ENCODE peak calls at places on chromosomes 3 and 15, in six cellular contexts. Y is AG09309, I is skeletal muscle cell, K is hepatocyte, Z is adrenal gland, Q is GM23338. T is an unnamed sample.

GRCh38 chr15:96272427-96272826 is 58.1 kb upstream of the NR2F2 start:
- DNase-seq in I (no peak), Q (no peak), K (no peak), Y (no peak), Z (no peak), T (no peak)

GRCh38 chr15:49741721-49742120 is 120.9 kb downstream of the DTWD1 start:
- DNase-seq in K (no peak), I (no peak), Y (no peak), Z (no peak), Q (peak; percentile 3), T (no peak)

GRCh38 chr3:169841171-169841570 is 28.5 kb upstream of the LRRC34 start:
- DNase-seq in Z (no peak), I (no peak), K (no peak), Q (no peak), Y (no peak), T (no peak)

GRCh38 chr15:34206016-34206415 is 3.9 kb downstream of the KATNBL1 start:
- DNase-seq in I (no peak), Z (no peak), Y (no peak), Q (no peak), K (no peak), T (no peak)

GRCh38 chr3:31182639-31183038 is 288.2 kb upstream of the GADL1 start:
- DNase-seq in Y (no peak), K (no peak), I (no peak), Z (no peak), Q (no peak), T (no peak)

GRCh38 chr3:106030620-106030945 is 161.8 kb upstream of the CBLB start:
- DNase-seq in I (no peak), K (no peak), Y (no peak), Z (no peak), Q (no peak), T (no peak)

GRCh38 chr3:56683122-56683817 is at the start of gene TASOR:
- DNase-seq in Y (peak; percentile 3), Q (peak; percentile 88), K (peak; percentile 92), Z (peak; percentile 76), I (peak; percentile 27), T (peak; percentile 18)

GRCh38 chr3:188401244-188401604 is 247.3 kb downstream of the LPP start:
- DNase-seq in Z (no peak), Y (no peak), K (no peak), Q (no peak), I (no peak), T (no peak)

GRCh38 chr15:38176155-38176554 is 76.5 kb upstream of the SPRED1 start:
- DNase-seq in Y (peak; percentile 33), K (no peak), Q (no peak), I (peak; percentile 52), Z (no peak), T (peak; percentile 15)

GRCh38 chr15:82315519-82316246 is 33.6 kb downstream of the GOLGA6L10 start:
- DNase-seq in K (no peak), Q (no peak), Z (no peak), Y (no peak), I (no peak), T (no peak)

GRCh38 chr15:97909291-97909891 is 51.1 kb upstream of the ARRDC4 start:
- DNase-seq in I (no peak), Z (peak; percentile 63), Y (peak; percentile 11), Q (peak; percentile 81), K (peak; percentile 81), T (peak; percentile 20)

GRCh38 chr15:39209548-39210211 is 371.2 kb upstream of the THBS1 start:
- DNase-seq in I (no peak), Z (no peak), Y (no peak), K (no peak), Q (no peak), T (no peak)

GRCh38 chr3:72678892-72679291 is 169.4 kb downstream of the SHQ1 start:
- DNase-seq in Q (no peak), I (no peak), Y (no peak), K (peak; percentile 43), Z (no peak), T (no peak)

GRCh38 chr3:61589856-61590255 is 28.5 kb downstream of the PTPRG start:
- DNase-seq in I (no peak), K (no peak), Z (no peak), Y (peak; percentile 25), Q (no peak), T (no peak)

GRCh38 chr15:80132382-80132781 is 20.4 kb upstream of the FAH start:
- DNase-seq in Q (no peak), Y (no peak), I (no peak), Z (no peak), K (no peak), T (no peak)

GRCh38 chr3:187678869-187679268 is 8.7 kb upstream of the SST start:
- DNase-seq in Y (no peak), Z (peak; percentile 28), Q (peak; percentile 89), K (peak; percentile 81), I (no peak), T (peak; percentile 23)

GRCh38 chr15:26667222-26667988 is 105.5 kb downstream of the GABRB3 start:
- DNase-seq in K (peak; percentile 27), Q (no peak), I (no peak), Z (no peak), Y (no peak), T (no peak)

GRCh38 chr3:183745300-183746098 is 47.9 kb downstream of the YEATS2 start:
- DNase-seq in I (no peak), K (no peak), Y (no peak), Z (no peak), Q (peak; percentile 82), T (no peak)

GRCh38 chr3:150635526-150635925 is 32.4 kb downstream of the SELENOT start:
- DNase-seq in I (no peak), Q (peak; percentile 36), Y (no peak), Z (no peak), K (no peak), T (no peak)

GRCh38 chr15:48046813-48047483 is 73.8 kb upstream of the SLC24A5 start:
- DNase-seq in K (no peak), Y (no peak), I (no peak), Q (peak; percentile 72), Z (no peak), T (no peak)

GRCh38 chr3:15535757-15536156 is 14.3 kb upstream of the COLQ start:
- DNase-seq in Y (no peak), I (no peak), Q (no peak), K (no peak), Z (no peak), T (no peak)

GRCh38 chr3:9468460-9468859 is 71.0 kb downstream of the SETD5 start:
- DNase-seq in Y (no peak), I (no peak), K (no peak), Z (no peak), Q (no peak), T (no peak)

GRCh38 chr3:57451150-57451846 is 92.8 kb downstream of the DNAH12 start:
- DNase-seq in Y (no peak), Q (no peak), I (no peak), K (no peak), Z (no peak), T (no peak)

GRCh38 chr15:71800835-71801745 is 9.3 kb upstream of the NR2E3 start:
- DNase-seq in Z (peak; percentile 41), Y (peak; percentile 59), K (peak; percentile 83), I (peak; percentile 63), Q (peak; percentile 82), T (peak; percentile 67)

DNA sequence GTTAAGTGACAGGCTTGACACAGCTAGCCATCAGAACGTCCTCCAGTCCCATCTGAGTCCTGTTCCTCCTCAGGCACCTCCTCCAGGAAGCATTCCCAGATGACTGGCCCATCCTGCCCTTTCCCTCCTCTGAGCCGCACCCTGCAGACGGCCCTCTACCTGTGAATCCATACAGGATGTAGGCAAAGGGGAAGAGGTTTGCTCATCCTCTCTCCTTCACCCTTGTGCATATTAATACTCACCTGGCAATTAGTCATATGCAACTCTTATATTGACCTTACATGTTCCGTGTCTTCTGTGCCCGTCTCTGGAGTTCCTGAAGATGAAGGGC is 61.9 kb downstream of the SMAD3 start:
- DNase-seq in Q (no peak), K (no peak), Z (no peak), Y (no peak), I (no peak), T (no peak)
- H3K4me3 ChIP-seq in Q (no peak overlapping the region), K (no peak overlapping the region), Z (no peak overlapping the region), Y (no peak overlapping the region), I (no peak overlapping the region), T (no peak overlapping the region)

GRCh38 chr3:5098346-5098745 is 23.7 kb upstream of the ARL8B start:
- DNase-seq in Z (no peak), K (no peak), Q (no peak), Y (no peak), I (no peak), T (no peak)

GRCh38 chr3:5095879-5096278 is 26.2 kb upstream of the ARL8B start:
- DNase-seq in Q (peak; percentile 78), Z (peak; percentile 33), I (no peak), Y (no peak), K (peak; percentile 65), T (no peak)

GRCh38 chr3:5092018-5092417 is 30.1 kb upstream of the ARL8B start:
- DNase-seq in Y (no peak), Z (no peak), I (no peak), Q (no peak), K (no peak), T (no peak)

GRCh38 chr3:5093786-5094185 is 28.3 kb upstream of the ARL8B start:
- DNase-seq in I (no peak), K (no peak), Y (no peak), Z (no peak), Q (no peak), T (no peak)

GRCh38 chr3:5096368-5096767 is 25.7 kb upstream of the ARL8B start:
- DNase-seq in K (no peak), I (no peak), Y (no peak), Z (no peak), Q (no peak), T (no peak)
- H3K4me3 ChIP-seq in K (no peak overlapping the region), I (no peak overlapping the region), Y (no peak overlapping the region), Z (peak overlapping the region; percentile 31), Q (peak overlapping the region; percentile 50), T (no peak overlapping the region)

DNA sequence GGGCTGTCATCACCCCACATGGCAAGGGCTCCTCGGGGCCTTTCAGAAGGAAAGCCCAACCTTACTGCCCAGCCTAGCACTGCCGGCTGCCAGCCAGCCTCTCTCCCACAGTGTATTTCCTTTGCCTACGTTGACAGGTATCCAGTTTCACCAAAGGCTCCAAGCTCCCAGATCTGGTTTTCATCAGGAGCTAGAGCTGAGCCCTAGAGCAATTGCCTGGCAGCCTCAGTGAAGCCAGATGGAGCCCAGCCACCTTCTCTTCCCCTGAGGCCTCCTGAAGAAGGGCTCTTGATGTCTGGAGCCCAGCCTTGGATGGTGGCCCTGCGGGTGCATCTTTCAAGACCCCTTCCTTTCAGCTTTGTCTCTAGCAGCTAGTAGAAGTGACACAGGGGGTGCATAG is 20.3 kb downstream of the CRABP1 start:
- DNase-seq in I (no peak), Y (no peak), K (peak; percentile 76), Z (no peak), Q (peak; percentile 33), T (no peak)
- H3K4me3 ChIP-seq in I (no peak overlapping the region), Y (no peak overlapping the region), K (no peak overlapping the region), Z (no peak overlapping the region), Q (no peak overlapping the region), T (no peak overlapping the region)

DNA sequence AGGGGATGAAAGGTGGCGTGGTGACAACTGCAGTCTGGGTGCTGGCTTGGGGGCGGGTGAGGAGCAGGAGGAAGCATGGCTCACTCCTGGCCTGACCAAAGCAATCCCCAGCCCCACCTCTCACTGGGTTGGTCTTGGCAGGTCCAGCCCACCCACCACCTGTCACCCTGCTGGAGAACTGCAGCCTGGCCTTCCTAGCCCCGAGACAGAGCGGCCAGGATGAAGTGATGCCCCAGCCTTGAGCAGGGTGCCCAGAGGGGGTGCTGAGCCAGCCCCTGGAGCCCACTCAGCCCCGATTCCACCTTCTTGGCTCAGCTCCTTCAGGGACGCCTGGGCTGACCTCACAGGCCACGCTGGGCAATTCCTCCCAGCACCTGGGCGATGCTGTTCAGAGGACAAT is 89.9 kb downstream of the IQSEC1 start:
- DNase-seq in I (no peak), Q (no peak), K (no peak), Z (no peak), Y (no peak), T (no peak)
- H3K4me3 ChIP-seq in I (no peak overlapping the region), Q (no peak overlapping the region), K (no peak overlapping the region), Z (no peak overlapping the region), Y (no peak overlapping the region), T (no peak overlapping the region)

T was measured in AG04450.